ENCODE peak calls at places on chromosome 17, in ten cellular contexts. N is stimulated activated naive CD8-positive, alpha-beta T cell treated with anti-CD3 and anti-CD28 coated beads, Interleukin-15, Interleukin-2, amounts not matched to agents 100 U/mL and 50 U/mL, for 24 hours; L is fibroblast of gingiva; Z is dorsolateral prefrontal cortex; Q is ACHN; I is adipocyte; K is T-helper 9 cell; F is stimulated activated naive B cell treated with anti-CD40 and anti-IgM and Interleukin-4, amounts not matched to agents 10 μg/mL and 1 μg/mL and 100 μg/mL, for 72 hours; H is T-helper 1 cell; T is psoas muscle. Y is an unnamed sample.

GRCh38 chr17:50618300-50618699 is 16.4 kb upstream of the ABCC3 start:
- DNase-seq in Q (no peak), F (no peak), T (no peak), H (no peak), K (no peak), I (no peak), L (no peak), Z (no peak), N (no peak), Y (no peak)

GRCh38 chr17:66240630-66241029 is 11.4 kb upstream of the APOH start:
- DNase-seq in Z (no peak), T (no peak), K (no peak), L (no peak), F (no peak), Q (no peak), H (no peak), I (peak; percentile 53), N (no peak), Y (no peak)

GRCh38 chr17:1005361-1005946 is 8.5 kb downstream of the TIMM22 start:
- DNase-seq in N (no peak), H (no peak), T (peak; percentile 84), Q (no peak), I (peak; percentile 33), L (peak; percentile 83), K (no peak), F (no peak), Z (peak; percentile 82), Y (no peak)

GRCh38 chr17:63474914-63475460 is 1.9 kb upstream of the ACE start:
- DNase-seq in H (no peak), I (no peak), K (no peak), T (no peak), L (no peak), Z (no peak), N (no peak), Q (no peak), F (no peak), Y (no peak)

GRCh38 chr17:71237903-71238538 is 882.8 kb upstream of the SOX9 start:
- DNase-seq in Q (peak; percentile 36), F (no peak), N (no peak), K (no peak), H (no peak), L (peak; percentile 52), Z (no peak), I (peak; percentile 53), T (no peak), Y (peak; percentile 39)

GRCh38 chr17:73311781-73312641 is at the start of gene CDC42EP4:
- DNase-seq in I (peak; percentile 98), F (peak; percentile 71), Z (peak; percentile 93), K (peak; percentile 79), H (peak; percentile 81), Q (peak; percentile 94), T (peak; percentile 97), L (peak; percentile 96), N (peak; percentile 90), Y (no peak)

GRCh38 chr17:62725791-62726249 is 82.3 kb downstream of the MARCHF10 start:
- DNase-seq in F (no peak), K (no peak), N (no peak), Q (no peak), L (no peak), T (no peak), I (no peak), Z (no peak), H (no peak), Y (no peak)

GRCh38 chr17:71511266-71511995 is 609.4 kb upstream of the SOX9 start:
- DNase-seq in I (no peak), T (no peak), Z (no peak), H (no peak), L (no peak), F (no peak), K (no peak), N (no peak), Q (no peak), Y (no peak)

GRCh38 chr17:4899341-4900230 is at the start of gene C17orf107:
- DNase-seq in I (peak; percentile 72), H (peak; percentile 92), N (peak; percentile 98), T (peak; percentile 83), Z (peak; percentile 82), F (peak; percentile 82), L (peak; percentile 67), Q (peak; percentile 61), K (peak; percentile 95), Y (no peak)

GRCh38 chr17:2399572-2400473 is 1.0 kb downstream of the MNT start:
- DNase-seq in F (peak; percentile 91), T (peak; percentile 98), L (peak; percentile 99), I (peak; percentile 99), N (peak; percentile 97), K (peak; percentile 91), Q (peak; percentile 97), Z (peak; percentile 94), H (peak; percentile 90), Y (peak; percentile 94)

GRCh38 chr17:67377727-67378443 is 804 bp downstream of the PITPNC1 start:
- DNase-seq in H (peak; percentile 43), Q (peak; percentile 33), N (peak; percentile 69), Z (no peak), T (peak; percentile 73), K (peak; percentile 42), L (peak; percentile 47), F (peak; percentile 45), I (peak; percentile 78), Y (peak; percentile 84)

GRCh38 chr17:56887552-56888467 is 26.0 kb downstream of the TRIM25 start:
- DNase-seq in Q (no peak), L (no peak), K (no peak), N (no peak), Z (no peak), T (no peak), H (no peak), I (no peak), F (no peak), Y (no peak)

GRCh38 chr17:50210249-50211225 is 9.1 kb upstream of the COL1A1 start:
- DNase-seq in T (peak; percentile 76), K (no peak), I (peak; percentile 97), Z (no peak), H (no peak), Q (peak; percentile 93), F (no peak), N (no peak), L (peak; percentile 93), Y (no peak)

GRCh38 chr17:36602030-36602737 is 801 bp downstream of the MRM1 start:
- DNase-seq in Z (peak; percentile 11), T (peak; percentile 50), H (no peak), L (no peak), Q (peak; percentile 31), N (peak; percentile 27), K (no peak), F (no peak), I (peak; percentile 36), Y (peak; percentile 25)

GRCh38 chr17:3770471-3770870 is 30.5 kb downstream of the ITGAE start:
- DNase-seq in H (no peak), Q (no peak), I (no peak), F (peak; percentile 34), L (no peak), T (no peak), Z (no peak), N (peak; percentile 50), K (no peak), Y (peak; percentile 78)

GRCh38 chr17:76537578-76538280 is at the start of gene CYGB:
- DNase-seq in H (no peak), F (no peak), Z (no peak), N (no peak), L (no peak), I (peak; percentile 65), Q (no peak), K (no peak), T (peak; percentile 74), Y (no peak)

GRCh38 chr17:2566056-2566455 is 27.4 kb upstream of the PAFAH1B1 start:
- DNase-seq in L (no peak), F (no peak), Z (no peak), Q (no peak), K (no peak), H (no peak), N (no peak), T (no peak), I (no peak), Y (no peak)

GRCh38 chr17:80213651-80213975 is 6.5 kb downstream of the SGSH start:
- DNase-seq in F (no peak), Z (no peak), T (no peak), I (no peak), Q (no peak), N (no peak), L (no peak), K (no peak), H (no peak), Y (no peak)

GRCh38 chr17:72249441-72249840 is 128.6 kb downstream of the SOX9 start:
- DNase-seq in Q (no peak), T (no peak), F (no peak), Z (no peak), L (no peak), H (no peak), I (no peak), K (no peak), N (no peak), Y (no peak)